ENCODE peak calls at places on chromosomes 12 and 14, in ten cellular contexts. R is HFF-Myc; G is heart right ventricle; C is GM03348; J is Daoy; S is upper lobe of right lung; U is EH; V is osteoblast; L is stimulated activated CD4-positive, alpha-beta T cell treated with anti-CD3 and anti-CD28 coated beads, Interleukin-1b, Interleukin-23, amount 100 ng/mL, for 48 hours; W is B cell. A is an unnamed sample.

GRCh38 chr12:69254046-69254445 is 14.7 kb downstream of the CPSF6 start:
- DNase-seq in C (peak; percentile 25), W (peak; percentile 59), G (no peak), J (peak; percentile 16), R (no peak), V (no peak), U (peak; percentile 55), S (no peak), L (no peak), A (peak; percentile 65)

GRCh38 chr12:107657133-107657532 is 28.5 kb upstream of the PWP1 start:
- DNase-seq in J (no peak), S (no peak), V (no peak), U (no peak), W (no peak), L (no peak), R (no peak), C (no peak), G (no peak), A (no peak)

GRCh38 chr12:79378496-79378895 is 312.3 kb downstream of the PAWR start:
- DNase-seq in J (peak; percentile 4), W (no peak), C (peak; percentile 5), U (peak; percentile 43), S (no peak), L (no peak), R (no peak), V (no peak), G (no peak), A (no peak)

GRCh38 chr14:30961330-30961729 is 64.1 kb upstream of the AP4S1 start:
- DNase-seq in S (no peak), J (no peak), W (no peak), G (no peak), L (no peak), C (no peak), R (no peak), V (no peak), U (no peak), A (no peak)

GRCh38 chr14:34056081-34056480 is 105.2 kb upstream of the EGLN3 start:
- DNase-seq in G (no peak), J (no peak), V (no peak), L (no peak), U (no peak), W (no peak), S (no peak), C (no peak), R (no peak), A (no peak)

GRCh38 chr12:132881853-132882252 is 5.6 kb downstream of the CHFR start:
- DNase-seq in U (peak; percentile 71), G (no peak), R (no peak), S (no peak), L (no peak), C (no peak), W (no peak), J (no peak), V (peak; percentile 55), A (no peak)

GRCh38 chr12:124947561-124948398 is 33.3 kb upstream of the UBC start:
- DNase-seq in W (no peak), V (peak; percentile 19), J (no peak), S (no peak), G (no peak), C (no peak), R (no peak), L (no peak), U (no peak), A (no peak)

GRCh38 chr12:55972906-55973597 is 826 bp upstream of the RAB5B start:
- DNase-seq in J (no peak), W (no peak), S (no peak), U (no peak), L (no peak), C (no peak), R (no peak), V (peak; percentile 58), G (no peak), A (no peak)

GRCh38 chr14:104262515-104263514 is 124.4 kb downstream of the KIF26A start:
- DNase-seq in V (peak; percentile 68), L (no peak), R (no peak), S (peak; percentile 46), U (no peak), C (no peak), J (no peak), G (no peak), W (no peak), A (no peak)

A was measured in PC-3.